ENCODE peak calls at places on chromosomes 4 and X, in five cellular contexts. K is RPMI8226, H is smooth muscle cell of the brain vasculature, I is Right ventricle myocardium inferior, E is mesendoderm. B is an unnamed sample.

GRCh38 chr4:122661661-122662160 is 40.8 kb upstream of the IL21 start:
- DNase-seq in K (no peak), H (no peak), I (no peak), E (no peak), B (no peak)

GRCh38 chr4:67134616-67135015 is 410.7 kb downstream of the CENPC start:
- DNase-seq in K (no peak), H (no peak), I (no peak), E (no peak), B (no peak)

GRCh38 chr4:13645075-13645474 is 17.6 kb upstream of the BOD1L1 start:
- DNase-seq in K (no peak), H (no peak), I (no peak), E (no peak), B (no peak)

GRCh38 chr4:8261851-8262535 is 7.6 kb upstream of the HTRA3 start:
- DNase-seq in K (no peak), H (no peak), I (peak; percentile 70), E (no peak), B (no peak)

GRCh38 chr4:53014881-53015280 is 152.8 kb downstream of the RASL11B start:
- DNase-seq in K (no peak), H (no peak), I (no peak), E (no peak), B (no peak)

GRCh38 chrX:37470711-37471110 is 100.8 kb upstream of the LANCL3 start:
- DNase-seq in K (no peak), H (no peak), I (no peak), E (no peak), B (peak; percentile 5)

GRCh38 chr4:41442818-41443217 is 95.1 kb upstream of the LIMCH1 start:
- DNase-seq in K (no peak), H (no peak), I (no peak), E (no peak), B (no peak)

GRCh38 chr4:59855630-59856352 is 1344.3 kb upstream of the ADGRL3 start:
- DNase-seq in K (no peak), H (no peak), I (peak; percentile 41), E (no peak), B (no peak)

GRCh38 chr4:8908206-8908893 is 36.7 kb upstream of the HMX1 start:
- DNase-seq in K (no peak), H (no peak), I (peak; percentile 67), E (no peak), B (no peak)

GRCh38 chr4:997375-998071 is 4.3 kb upstream of the SLC26A1 start:
- DNase-seq in K (no peak), H (no peak), I (peak; percentile 40), E (no peak), B (no peak)

GRCh38 chr4:70718811-70719604 is 2.8 kb upstream of the RUFY3 start:
- DNase-seq in K (no peak), H (no peak), I (no peak), E (no peak), B (no peak)

GRCh38 chrX:107831071-107831470 is 5.4 kb downstream of the MID2 start:
- DNase-seq in K (no peak), H (no peak), I (no peak), E (no peak), B (no peak)

GRCh38 chr4:157121396-157121795 is 45.4 kb downstream of the GLRB start:
- DNase-seq in K (no peak), H (no peak), I (no peak), E (no peak), B (no peak)

GRCh38 chr4:14853186-14853946 is 148.9 kb upstream of the CPEB2 start:
- DNase-seq in K (no peak), H (no peak), I (no peak), E (peak; percentile 50), B (no peak)

GRCh38 chrX:64204252-64204651 is 1.3 kb downstream of the AMER1 start:
- DNase-seq in K (no peak), H (no peak), I (peak; percentile 66), E (peak; percentile 4), B (no peak)

GRCh38 chr4:45036677-45037076 is 310.3 kb upstream of the GNPDA2 start:
- DNase-seq in K (no peak), H (no peak), I (no peak), E (peak; percentile 42), B (no peak)

GRCh38 chr4:109155682-109156243 is 146.7 kb downstream of the COL25A1 start:
- DNase-seq in K (no peak), H (no peak), I (no peak), E (no peak), B (no peak)

GRCh38 chr4:154367659-154368058 is 123.9 kb downstream of the DCHS2 start:
- DNase-seq in K (no peak), H (no peak), I (no peak), E (no peak), B (no peak)

GRCh38 chrX:155027509-155028066 is 944 bp downstream of the FUNDC2 start:
- DNase-seq in K (peak; percentile 52), H (no peak), I (no peak), E (peak; percentile 4), B (no peak)

GRCh38 chr4:100574607-100575006 is 56.8 kb upstream of the EMCN start:
- DNase-seq in K (no peak), H (no peak), I (no peak), E (no peak), B (no peak)

B was measured in glomerular endothelial cell.